ENCODE peak calls at places on chromosome 12, in six cellular contexts. L, G, P, D, T and B are unnamed samples.

GRCh38 chr12:62866451-62867082 is 68.4 kb downstream of the PPM1H start:
- DNase-seq in D (no peak), P (no peak), T (peak), L (no peak), G (peak), B (peak)

GRCh38 chr12:115096673-115097349 is 412.8 kb upstream of the TBX3 start:
- DNase-seq in G (peak), D (peak), T (peak), P (peak), L (peak), B (peak)

GRCh38 chr12:109696485-109697269 is 16.9 kb upstream of the FAM222A start:
- DNase-seq in T (peak), P (no peak), D (peak), L (peak), G (peak), B (no peak)

GRCh38 chr12:87086118-87086891 is 830.1 kb upstream of the MGAT4C start:
- DNase-seq in G (peak), L (no peak), P (no peak), D (peak), T (peak), B (no peak)

GRCh38 chr12:94586589-94587259 is 63.6 kb downstream of the TMCC3 start:
- DNase-seq in T (no peak), P (no peak), L (no peak), G (no peak), D (peak), B (no peak)

GRCh38 chr12:5200276-5201087 is 156.8 kb downstream of the KCNA5 start:
- DNase-seq in G (peak), D (peak), T (no peak), L (peak), P (no peak), B (peak)

GRCh38 chr12:11958216-11959091 is 112.3 kb upstream of the BCL2L14 start:
- DNase-seq in L (no peak), T (peak), G (peak), D (peak), P (peak), B (peak)

GRCh38 chr12:31651893-31652521 is 7.5 kb upstream of the ETFBKMT start:
- DNase-seq in L (no peak), D (peak), P (peak), G (no peak), T (no peak), B (no peak)

GRCh38 chr12:82873951-82874350 is 187.2 kb downstream of the TMTC2 start:
- DNase-seq in G (no peak), P (no peak), T (no peak), L (no peak), D (no peak), B (no peak)

GRCh38 chr12:68154768-68155167 is 4.8 kb downstream of the IFNG start:
- DNase-seq in L (no peak), T (no peak), P (no peak), G (no peak), D (no peak), B (no peak)

GRCh38 chr12:116534341-116535121 is 24.6 kb upstream of the MAP1LC3B2 start:
- DNase-seq in L (no peak), G (peak), P (no peak), D (peak), T (peak), B (no peak)

GRCh38 chr12:101939856-101940265 is 62.5 kb downstream of the DRAM1 start:
- DNase-seq in T (peak), L (no peak), D (peak), G (peak), P (peak), B (peak)

GRCh38 chr12:1481326-1481725 is 113.1 kb downstream of the FBXL14 start:
- DNase-seq in L (no peak), T (no peak), D (peak), G (no peak), P (no peak), B (no peak)

GRCh38 chr12:12916135-12916956 is 25.0 kb downstream of the GPRC5A start:
- DNase-seq in G (peak), T (peak), P (peak), D (peak), L (peak), B (peak)

GRCh38 chr12:88238406-88238805 is 96.3 kb downstream of the TMTC3 start:
- DNase-seq in G (no peak), L (no peak), D (no peak), T (no peak), P (no peak), B (no peak)

GRCh38 chr12:111598637-111599458 is at the start of gene ATXN2:
- DNase-seq in G (no peak), P (no peak), D (no peak), L (peak), T (no peak), B (peak)

GRCh38 chr12:111597731-111598636 is 1.1 kb downstream of the ATXN2 start:
- DNase-seq in L (peak), P (no peak), T (peak), G (no peak), D (no peak), B (no peak)

GRCh38 chr12:111596985-111597730 is 2.0 kb downstream of the ATXN2 start:
- DNase-seq in D (peak), P (no peak), T (peak), L (peak), G (peak), B (peak)

GRCh38 chr12:111600296-111600562 is 1.1 kb upstream of the ATXN2 start:
- DNase-seq in D (no peak), T (no peak), G (no peak), L (no peak), P (no peak), B (no peak)

GRCh38 chr12:111599459-111600295 is 562 bp upstream of the ATXN2 start:
- DNase-seq in P (peak), T (peak), G (peak), D (peak), L (peak), B (peak)
- TF ChIP-seq CTCF in P (no peak), T (no peak), G (no peak), D (no peak), L (no peak), B (no peak)

GRCh38 chr12:98291828-98292227 is 223.6 kb upstream of the TMPO start:
- DNase-seq in T (no peak), L (no peak), G (no peak), D (no peak), P (no peak), B (no peak)

GRCh38 chr12:98294426-98294825 is 221.0 kb upstream of the TMPO start:
- DNase-seq in P (no peak), G (no peak), D (no peak), L (no peak), T (no peak), B (no peak)

GRCh38 chr12:98297557-98297956 is 217.8 kb upstream of the TMPO start:
- DNase-seq in L (no peak), G (no peak), P (no peak), T (no peak), D (no peak), B (no peak)

GRCh38 chr12:98296462-98297079 is 218.8 kb upstream of the TMPO start:
- DNase-seq in G (no peak), D (no peak), T (no peak), P (no peak), L (no peak), B (no peak)

DNA sequence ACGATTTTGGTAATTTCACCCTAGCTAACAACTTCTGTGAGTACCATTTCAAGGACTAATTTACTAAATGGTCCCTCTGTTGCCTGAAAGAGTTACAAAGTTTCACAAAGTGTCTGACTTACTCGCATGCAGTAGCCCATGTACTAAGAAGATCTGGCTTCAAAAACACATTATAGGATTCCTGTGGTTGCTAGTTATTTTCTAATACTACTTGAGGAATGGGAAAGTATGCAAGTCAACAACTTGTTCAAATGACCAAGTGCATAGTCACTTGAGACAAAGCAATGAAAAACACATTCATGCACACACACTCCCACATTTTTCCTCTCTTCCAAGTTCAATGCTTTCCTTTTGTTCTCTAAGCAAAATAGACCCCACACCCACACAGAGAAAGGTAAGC is 219.7 kb upstream of the TMPO start:
- DNase-seq in L (no peak), G (no peak), D (no peak), P (no peak), T (peak), B (no peak)
- TF ChIP-seq CTCF in L (no peak), G (no peak), D (no peak), P (no peak), T (no peak), B (no peak)

GRCh38 chr12:55037349-55037748 is 17.6 kb downstream of the NEUROD4 start:
- DNase-seq in L (no peak), D (no peak), T (no peak), G (no peak), P (no peak), B (no peak)
- TF ChIP-seq CTCF in L (no peak), D (no peak), T (no peak), G (no peak), P (no peak), B (no peak)

GRCh38 chr12:14417717-14418116 is 52.2 kb downstream of the ATF7IP start:
- DNase-seq in D (peak), G (peak), L (no peak), P (peak), T (peak), B (peak)

GRCh38 chr12:14410841-14411569 is 45.5 kb downstream of the ATF7IP start:
- DNase-seq in L (no peak), T (no peak), P (no peak), G (no peak), D (peak), B (peak)

GRCh38 chr12:14418526-14418925 is 53.0 kb downstream of the ATF7IP start:
- DNase-seq in D (peak), G (peak), T (peak), L (no peak), P (no peak), B (peak)

GRCh38 chr12:14416658-14417057 is 51.2 kb downstream of the ATF7IP start:
- DNase-seq in L (no peak), G (peak), D (peak), T (peak), P (peak), B (peak)
- TF ChIP-seq CTCF in L (no peak), G (peak), D (peak), T (peak), P (peak), B (peak)

DNA sequence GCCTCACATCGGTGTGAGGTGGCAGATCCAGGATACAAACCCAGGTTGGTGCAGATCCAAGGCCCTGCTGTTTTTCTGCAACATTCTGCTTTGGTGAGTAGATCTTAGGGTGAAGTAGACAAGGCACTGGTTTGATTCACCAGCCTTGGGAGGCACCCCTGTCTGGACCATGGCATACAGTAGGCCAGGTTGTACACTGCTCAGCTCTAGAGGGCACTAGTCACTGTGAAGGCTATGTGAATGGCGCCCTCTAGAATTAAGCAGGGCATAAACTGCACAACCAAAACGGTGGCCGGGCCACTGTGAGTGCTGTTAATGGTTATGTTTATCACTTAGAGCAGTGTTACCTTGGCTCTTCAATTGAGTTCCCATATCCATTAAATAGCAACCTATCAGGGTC is 280.6 kb upstream of the PWP1 start:
- DNase-seq in G (peak), L (no peak), P (no peak), T (no peak), D (peak), B (peak)
- TF ChIP-seq CTCF in G (peak), L (peak), P (peak), T (peak), D (peak), B (peak)

DNA sequence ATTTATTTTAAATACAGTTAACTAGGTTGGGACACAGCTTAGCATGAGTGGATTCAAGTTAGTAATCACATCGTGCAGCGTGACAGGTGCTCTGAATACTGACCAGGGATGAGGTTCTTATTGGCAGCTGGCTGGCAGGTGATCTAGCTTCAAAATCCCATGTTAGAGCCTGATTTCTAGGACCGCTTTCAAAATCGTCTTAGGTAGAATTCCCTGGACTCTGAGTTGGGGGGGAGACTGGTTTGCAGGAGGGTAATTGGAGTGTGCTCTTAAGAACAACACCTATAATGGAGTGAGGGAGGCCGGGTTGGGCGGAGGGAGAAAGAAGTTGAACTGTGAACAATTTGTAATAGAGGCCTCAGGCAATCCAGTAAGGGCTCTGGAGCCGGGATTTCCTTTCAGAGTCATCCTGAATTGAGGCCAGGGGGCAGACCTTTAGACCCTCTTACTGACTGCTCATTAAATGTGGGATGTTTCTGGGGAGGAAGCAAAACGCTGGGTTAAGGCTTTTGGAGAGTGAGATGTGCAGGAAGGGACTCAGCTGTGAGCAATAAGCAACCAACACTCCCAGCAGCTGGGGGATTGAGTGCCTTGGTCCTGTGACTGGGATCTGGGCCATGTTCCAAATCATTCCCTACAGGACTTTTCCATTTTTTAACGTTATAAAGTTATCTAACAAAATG is 920 bp upstream of the YARS2 start:
- DNase-seq in D (peak), G (no peak), T (no peak), L (no peak), P (no peak), B (no peak)
- TF ChIP-seq CTCF in D (no peak), G (no peak), T (no peak), L (no peak), P (no peak), B (no peak)

GRCh38 chr12:33609910-33610309 is 170.3 kb upstream of the SYT10 start:
- DNase-seq in T (no peak), D (no peak), P (no peak), L (no peak), G (no peak), B (no peak)

GRCh38 chr12:33605776-33606175 is 166.2 kb upstream of the SYT10 start:
- DNase-seq in P (no peak), L (no peak), T (no peak), G (no peak), D (peak), B (no peak)
- TF ChIP-seq CTCF in P (no peak), L (peak), T (peak), G (no peak), D (peak), B (no peak)

GRCh38 chr12:125332900-125333299 is 267.7 kb downstream of the AACS start:
- DNase-seq in T (no peak), D (no peak), L (no peak), G (no peak), P (no peak), B (no peak)
- TF ChIP-seq CTCF in T (peak), D (peak), L (no peak), G (no peak), P (no peak), B (peak)

GRCh38 chr12:52645120-52645761 is 6.8 kb downstream of the KRT2 start:
- DNase-seq in D (no peak), G (no peak), L (no peak), P (no peak), T (no peak), B (no peak)

GRCh38 chr12:52647601-52648000 is 4.4 kb downstream of the KRT2 start:
- DNase-seq in G (no peak), L (no peak), T (no peak), D (no peak), P (no peak), B (no peak)

GRCh38 chr12:52648012-52648550 is 3.9 kb downstream of the KRT2 start:
- DNase-seq in G (no peak), L (no peak), T (no peak), P (no peak), D (no peak), B (no peak)

GRCh38 chr12:52645982-52646381 is 6.0 kb downstream of the KRT2 start:
- DNase-seq in L (no peak), T (no peak), D (no peak), G (no peak), P (no peak), B (no peak)

GRCh38 chr12:52646613-52647012 is 5.4 kb downstream of the KRT2 start:
- DNase-seq in T (no peak), G (no peak), L (no peak), D (no peak), P (no peak), B (no peak)
- TF ChIP-seq CTCF in T (no peak), G (no peak), L (no peak), D (no peak), P (no peak), B (no peak)

GRCh38 chr12:29153231-29153630 is 4.2 kb downstream of the FAR2 start:
- DNase-seq in D (no peak), T (no peak), P (no peak), L (no peak), G (no peak), B (no peak)
- TF ChIP-seq CTCF in D (no peak), T (no peak), P (no peak), L (no peak), G (no peak), B (no peak)